ENCODE peak calls at places on chromosomes 2 and 18, in four cellular contexts. R is BE2C; Z is CD8-positive, alpha-beta T cell; L is Peyer's patch. U is an unnamed sample.

GRCh38 chr2:42063383-42064171 is 15.8 kb downstream of the PKDCC start:
- DNase-seq in R (no peak), Z (no peak), L (no peak), U (no peak)

GRCh38 chr2:230410861-230411464 is 5.0 kb upstream of the SP100 start:
- DNase-seq in R (no peak), Z (no peak), L (no peak), U (no peak)

GRCh38 chr18:63107171-63107850 is 212.3 kb downstream of the BCL2 start:
- DNase-seq in R (no peak), Z (no peak), L (no peak), U (no peak)

GRCh38 chr2:6793913-6794312 is 71.8 kb downstream of the CMPK2 start:
- DNase-seq in R (no peak), Z (no peak), L (no peak), U (no peak)

GRCh38 chr2:206020151-206020550 is 65.8 kb downstream of the INO80D start:
- DNase-seq in R (no peak), Z (no peak), L (no peak), U (no peak)

GRCh38 chr2:22270341-22270740 is 1114.6 kb upstream of the KLHL29 start:
- DNase-seq in R (no peak), Z (no peak), L (no peak), U (no peak)

GRCh38 chr2:130391872-130392670 is 36.2 kb downstream of the PTPN18 start:
- DNase-seq in R (peak; percentile 14), Z (no peak), L (no peak), U (no peak)

GRCh38 chr2:236168110-236169067 is at the start of gene GBX2:
- DNase-seq in R (peak; percentile 68), Z (no peak), L (peak; percentile 72), U (no peak)

GRCh38 chr18:49920731-49921130 is 107.4 kb upstream of the ACAA2 start:
- DNase-seq in R (peak; percentile 17), Z (no peak), L (no peak), U (no peak)

GRCh38 chr2:188676012-188676405 is 298.2 kb upstream of the COL3A1 start:
- DNase-seq in R (no peak), Z (no peak), L (no peak), U (no peak)

GRCh38 chr2:96533292-96534073 is 3.1 kb upstream of the ARID5A start:
- DNase-seq in R (no peak), Z (no peak), L (peak; percentile 50), U (no peak)

GRCh38 chr2:70767094-70767698 is 804 bp downstream of the ADD2 start:
- DNase-seq in R (peak; percentile 52), Z (no peak), L (no peak), U (no peak)

GRCh38 chr2:182717451-182718215 is 1.6 kb downstream of the DNAJC10 start:
- DNase-seq in R (no peak), Z (no peak), L (no peak), U (no peak)

GRCh38 chr2:176554107-176555048 is 285.1 kb downstream of the MTX2 start:
- DNase-seq in R (peak; percentile 22), Z (no peak), L (no peak), U (no peak)

GRCh38 chr18:48888681-48889080 is 62.1 kb downstream of the SMAD7 start:
- DNase-seq in R (no peak), Z (no peak), L (peak; percentile 33), U (no peak)

GRCh38 chr2:241931976-241932894 is 62.7 kb downstream of the RTP5 start:
- DNase-seq in R (no peak), Z (no peak), L (no peak), U (no peak)

GRCh38 chr2:178397002-178397605 is 53.9 kb downstream of the PRKRA start:
- DNase-seq in R (no peak), Z (no peak), L (no peak), U (no peak)

GRCh38 chr18:77108001-77108692 is 24.4 kb downstream of the MBP start:
- DNase-seq in R (no peak), Z (no peak), L (no peak), U (peak; percentile 96)

GRCh38 chr2:215107229-215108056 is 31.0 kb downstream of the ABCA12 start:
- DNase-seq in R (no peak), Z (no peak), L (no peak), U (no peak)

GRCh38 chr2:156087875-156088274 is 244.6 kb downstream of the NR4A2 start:
- DNase-seq in R (no peak), Z (no peak), L (no peak), U (no peak)

GRCh38 chr2:25168256-25169072 is at the start of gene POMC:
- DNase-seq in R (peak; percentile 49), Z (peak; percentile 9), L (no peak), U (no peak)

GRCh38 chr18:77106331-77106730 is 26.3 kb downstream of the MBP start:
- DNase-seq in R (no peak), Z (peak; percentile 72), L (no peak), U (no peak)

GRCh38 chr2:218805627-218806026 is 23.7 kb downstream of the CYP27A1 start:
- DNase-seq in R (no peak), Z (no peak), L (no peak), U (no peak)

GRCh38 chr18:32255570-32255969 is 65.7 kb downstream of the MEP1B start:
- DNase-seq in R (no peak), Z (no peak), L (no peak), U (no peak)

GRCh38 chr2:102792538-102793208 is 30.8 kb downstream of the TMEM182 start:
- DNase-seq in R (no peak), Z (no peak), L (no peak), U (no peak)

GRCh38 chr2:47072018-47072691 is 83.0 kb downstream of the STPG4 start:
- DNase-seq in R (peak; percentile 96), Z (no peak), L (no peak), U (no peak)

GRCh38 chr2:233803292-233803911 is 25.3 kb downstream of the MROH2A start:
- DNase-seq in R (no peak), Z (no peak), L (peak; percentile 13), U (no peak)

GRCh38 chr2:232300894-232301387 is 77.6 kb upstream of the ALPP start:
- DNase-seq in R (no peak), Z (no peak), L (no peak), U (no peak)

GRCh38 chr2:134410831-134411231 is 157.0 kb downstream of the MGAT5 start:
- DNase-seq in R (peak; percentile 8), Z (no peak), L (no peak), U (no peak)

GRCh38 chr2:201460532-201460931 is 9.0 kb downstream of the STRADB start:
- DNase-seq in R (no peak), Z (no peak), L (no peak), U (no peak)

GRCh38 chr18:7438631-7439030 is 128.5 kb upstream of the PTPRM start:
- DNase-seq in R (no peak), Z (no peak), L (no peak), U (no peak)

DNA sequence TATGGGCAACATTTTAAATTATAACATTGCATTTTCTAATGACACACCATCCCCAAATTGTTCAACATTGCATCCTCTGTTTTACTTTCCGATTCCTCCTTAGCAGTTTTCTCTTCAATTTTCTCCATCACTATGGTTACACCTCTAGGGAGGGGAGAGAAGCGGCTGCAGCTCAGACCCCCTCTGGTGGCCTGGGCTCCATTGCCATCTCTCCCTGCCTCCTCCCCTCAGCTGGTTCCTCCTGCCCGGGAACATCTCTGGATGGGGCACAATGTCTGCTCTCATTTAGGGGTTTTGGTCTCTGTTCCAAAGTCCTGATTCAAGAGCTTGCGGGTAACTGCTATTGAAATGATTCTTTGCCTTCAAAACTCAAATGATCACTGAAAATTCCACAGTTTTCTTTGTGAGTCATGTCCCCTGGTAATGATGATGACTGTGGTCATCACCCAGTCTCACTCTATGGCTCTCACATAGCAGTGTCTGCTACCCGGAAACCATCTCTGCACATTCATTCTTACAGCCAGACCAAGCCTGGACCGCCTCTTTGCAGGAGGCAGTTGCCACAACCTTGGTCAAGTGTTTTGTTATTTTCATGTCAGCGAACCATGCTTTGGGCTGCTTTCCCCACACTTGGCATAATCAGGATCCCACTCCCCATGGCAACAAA is 263.9 kb downstream of the ALPK2 start:
- DNase-seq in R (no peak), Z (no peak), L (no peak), U (no peak)
- H3K4me1 ChIP-seq in R (no peaks in the 10 kb centered on the region), Z (no peaks in the 10 kb centered on the region), L (no peaks in the 10 kb centered on the region), U (no peaks in the 10 kb centered on the region)

DNA sequence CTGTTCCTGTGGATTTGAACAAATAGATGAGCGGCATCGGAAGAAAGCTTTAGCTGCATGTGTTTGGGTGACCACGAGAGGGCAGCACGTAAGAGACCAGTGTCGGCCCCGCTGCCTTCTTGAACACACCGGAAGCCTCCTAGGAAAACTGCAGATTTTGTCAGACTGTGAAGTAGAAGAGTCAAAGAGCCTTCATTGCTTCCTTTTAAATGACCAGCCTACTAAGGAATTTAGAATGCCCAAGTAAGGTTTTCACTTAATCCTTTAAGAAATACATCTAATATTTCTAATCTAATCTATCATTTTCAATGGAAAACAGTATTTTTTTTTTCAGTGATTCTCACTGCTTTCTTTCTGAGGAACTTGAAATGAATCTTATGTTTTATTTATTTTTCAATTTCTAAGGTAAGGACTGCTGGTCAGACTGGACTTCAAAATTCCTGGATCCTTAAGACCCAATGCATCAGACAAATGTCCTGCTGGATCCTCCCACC is 55.4 kb upstream of the SEC11C start:
- DNase-seq in R (peak; percentile 61), Z (peak; percentile 51), L (peak; percentile 65), U (no peak)
- H3K4me1 ChIP-seq in R (no peaks in the 10 kb centered on the region), Z (no peaks in the 10 kb centered on the region), L (no peaks in the 10 kb centered on the region), U (no peaks in the 10 kb centered on the region)

GRCh38 chr2:237431856-237432255 is 17.9 kb upstream of the COL6A3 start:
- DNase-seq in R (no peak), Z (no peak), L (no peak), U (no peak)
- H3K4me1 ChIP-seq in R (peaks cover 4% of the 10 kb centered on the region), Z (peaks cover 95% of the 10 kb centered on the region), L (no peaks in the 10 kb centered on the region), U (peaks cover 18% of the 10 kb centered on the region)

GRCh38 chr18:12882416-12882815 is 1.6 kb downstream of the PTPN2 start:
- DNase-seq in R (no peak), Z (no peak), L (no peak), U (no peak)
- H3K4me1 ChIP-seq in R (no peaks in the 10 kb centered on the region), Z (peaks cover 53% of the 10 kb centered on the region), L (peaks cover 8% of the 10 kb centered on the region), U (peaks cover 37% of the 10 kb centered on the region)

DNA sequence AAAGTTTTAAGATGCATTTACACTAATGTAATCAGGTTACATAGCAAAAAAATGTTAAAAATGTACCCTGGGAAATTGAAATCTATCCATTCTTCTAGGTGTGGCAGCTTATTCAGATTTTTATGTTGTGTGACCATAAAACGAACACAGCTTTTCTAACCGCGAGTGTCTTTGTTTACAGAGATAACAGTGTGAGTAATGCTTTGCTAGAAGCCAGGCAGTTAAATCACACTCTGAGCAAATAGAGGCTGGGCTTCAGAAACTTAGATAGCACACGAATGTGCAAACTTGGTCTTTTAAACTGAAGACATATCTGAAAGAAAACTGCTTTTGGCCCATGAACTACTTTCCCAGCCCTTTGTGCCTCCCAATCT is 116.1 kb downstream of the SPTBN1 start:
- DNase-seq in R (no peak), Z (no peak), L (no peak), U (no peak)
- H3K4me1 ChIP-seq in R (peaks cover 26% of the 10 kb centered on the region), Z (peaks cover 96% of the 10 kb centered on the region), L (peaks cover 4% of the 10 kb centered on the region), U (peaks cover 93% of the 10 kb centered on the region)

GRCh38 chr2:85323351-85323987 is 4.3 kb downstream of the TGOLN2 start:
- DNase-seq in R (no peak), Z (no peak), L (no peak), U (no peak)
- H3K4me1 ChIP-seq in R (no peaks in the 10 kb centered on the region), Z (peaks cover 79% of the 10 kb centered on the region), L (peaks cover 3% of the 10 kb centered on the region), U (peaks cover 81% of the 10 kb centered on the region)